ENCODE peak calls at places on chromosomes 4 and X, in eight cellular contexts. F, L, A, D, Y, I, V and R are unnamed samples.

GRCh38 chrX:16807976-16808542 is 21.8 kb downstream of the TXLNG start:
- DNase-seq in F (no peak), L (no peak), A (no peak), D (no peak), Y (no peak), I (no peak), V (no peak), R (no peak)

GRCh38 chr4:183253451-183253850 is 66.6 kb downstream of the CLDN22 start:
- DNase-seq in F (no peak), L (no peak), A (no peak), D (no peak), Y (no peak), I (no peak), V (no peak), R (no peak)

GRCh38 chrX:134520860-134521390 is 61.0 kb downstream of the HPRT1 start:
- DNase-seq in F (no peak), L (no peak), A (peak; percentile 51), D (peak; percentile 11), Y (no peak), I (peak; percentile 64), V (no peak), R (no peak)

GRCh38 chr4:52376107-52376704 is 282.9 kb downstream of the USP46 start:
- DNase-seq in F (no peak), L (no peak), A (peak; percentile 33), D (peak; percentile 57), Y (no peak), I (peak; percentile 72), V (peak; percentile 23), R (no peak)

GRCh38 chr4:96154676-96155075 is 314.8 kb downstream of the PDHA2 start:
- DNase-seq in F (no peak), L (no peak), A (no peak), D (no peak), Y (no peak), I (no peak), V (no peak), R (no peak)

GRCh38 chr4:40316782-40317635 is 18.1 kb upstream of the CHRNA9 start:
- DNase-seq in F (peak; percentile 39), L (no peak), A (peak; percentile 80), D (peak; percentile 42), Y (peak; percentile 74), I (peak; percentile 76), V (peak; percentile 65), R (no peak)

GRCh38 chr4:15400911-15401671 is 26.7 kb upstream of the C1QTNF7 start:
- DNase-seq in F (no peak), L (peak; percentile 61), A (no peak), D (peak; percentile 80), Y (peak; percentile 89), I (no peak), V (peak; percentile 59), R (no peak)

GRCh38 chr4:58935336-58935735 is 1825.2 kb upstream of the IGFBP7 start:
- DNase-seq in F (no peak), L (no peak), A (no peak), D (no peak), Y (no peak), I (no peak), V (no peak), R (no peak)

GRCh38 chrX:32185160-32185559 is 1026.2 kb downstream of the DMD start:
- DNase-seq in F (no peak), L (no peak), A (no peak), D (no peak), Y (no peak), I (no peak), V (no peak), R (no peak)

GRCh38 chr4:169103966-169104412 is 93.9 kb upstream of the CBR4 start:
- DNase-seq in F (no peak), L (no peak), A (no peak), D (no peak), Y (no peak), I (peak; percentile 85), V (no peak), R (no peak)

GRCh38 chrX:153449306-153450113 is 3.7 kb upstream of the TREX2 start:
- DNase-seq in F (no peak), L (no peak), A (no peak), D (no peak), Y (no peak), I (no peak), V (no peak), R (no peak)

GRCh38 chr4:152738812-152739211 is 40.7 kb downstream of the TIGD4 start:
- DNase-seq in F (no peak), L (no peak), A (no peak), D (no peak), Y (no peak), I (no peak), V (no peak), R (peak; percentile 4)

GRCh38 chr4:97252615-97253154 is 890.6 kb downstream of the STPG2 start:
- DNase-seq in F (no peak), L (no peak), A (no peak), D (no peak), Y (no peak), I (no peak), V (no peak), R (no peak)

GRCh38 chr4:128386761-128387599 is 99.4 kb upstream of the PGRMC2 start:
- DNase-seq in F (no peak), L (peak; percentile 69), A (peak; percentile 67), D (peak; percentile 86), Y (peak; percentile 95), I (no peak), V (peak; percentile 98), R (peak; percentile 98)

GRCh38 chrX:69314436-69315348 is 149.4 kb upstream of the PJA1 start:
- DNase-seq in F (no peak), L (no peak), A (no peak), D (no peak), Y (peak; percentile 40), I (peak; percentile 28), V (no peak), R (no peak)

GRCh38 chrX:86133761-86134160 is 14.5 kb upstream of the DACH2 start:
- DNase-seq in F (no peak), L (no peak), A (no peak), D (no peak), Y (no peak), I (no peak), V (no peak), R (no peak)

GRCh38 chrX:119870626-119871131 is 854 bp downstream of the RNF113A start:
- DNase-seq in F (no peak), L (no peak), A (no peak), D (no peak), Y (no peak), I (peak; percentile 37), V (peak; percentile 26), R (no peak)

GRCh38 chr4:176230827-176231226 is 35.4 kb upstream of the SPATA4 start:
- DNase-seq in F (no peak), L (no peak), A (no peak), D (no peak), Y (no peak), I (no peak), V (no peak), R (no peak)

GRCh38 chrX:1045680-1046314 is 166.7 kb downstream of the CRLF2 start:
- DNase-seq in F (no peak), L (no peak), A (no peak), D (no peak), Y (peak; percentile 15), I (no peak), V (no peak), R (no peak)

GRCh38 chr4:150540959-150541360 is 41.0 kb upstream of the MAB21L2 start:
- DNase-seq in F (no peak), L (no peak), A (no peak), D (no peak), Y (no peak), I (peak; percentile 47), V (no peak), R (no peak)

GRCh38 chrX:17499512-17499911 is 124.5 kb downstream of the NHS start:
- DNase-seq in F (no peak), L (no peak), A (no peak), D (no peak), Y (no peak), I (no peak), V (no peak), R (no peak)

GRCh38 chrX:97070346-97070745 is 186.6 kb downstream of the RPA4 start:
- DNase-seq in F (no peak), L (no peak), A (no peak), D (no peak), Y (no peak), I (no peak), V (no peak), R (no peak)

GRCh38 chrX:154827194-154827593 is 7.3 kb downstream of the SMIM9 start:
- DNase-seq in F (no peak), L (no peak), A (no peak), D (no peak), Y (no peak), I (no peak), V (no peak), R (no peak)

DNA sequence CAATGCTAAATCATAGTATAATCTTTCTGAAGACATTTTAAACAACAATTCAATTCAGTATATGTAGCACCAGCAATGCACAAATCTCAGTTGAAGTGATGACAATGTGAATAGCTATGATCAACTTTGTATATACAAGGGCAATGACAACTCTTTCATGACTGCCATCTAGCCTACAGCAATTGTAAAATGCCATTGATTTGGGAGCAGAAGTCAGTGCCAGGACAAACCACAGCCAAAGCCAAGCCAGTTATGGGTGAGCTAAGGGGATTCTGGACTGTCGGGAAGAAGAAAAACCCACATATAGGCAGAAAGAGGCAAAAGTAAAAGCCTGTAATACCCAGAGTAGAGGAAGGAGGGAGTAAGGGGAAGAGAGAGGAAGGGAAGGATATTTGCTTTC is 238.6 kb downstream of the MID1IP1 start:
- DNase-seq in F (no peak), L (no peak), A (no peak), D (no peak), Y (no peak), I (no peak), V (no peak), R (no peak)
- H3K27ac ChIP-seq in F (no peak overlapping the region), L (no peak overlapping the region), A (no peak overlapping the region), D (no peak overlapping the region), Y (no peak overlapping the region), I (no peak overlapping the region), V (no peak overlapping the region), R (no peak overlapping the region)

DNA sequence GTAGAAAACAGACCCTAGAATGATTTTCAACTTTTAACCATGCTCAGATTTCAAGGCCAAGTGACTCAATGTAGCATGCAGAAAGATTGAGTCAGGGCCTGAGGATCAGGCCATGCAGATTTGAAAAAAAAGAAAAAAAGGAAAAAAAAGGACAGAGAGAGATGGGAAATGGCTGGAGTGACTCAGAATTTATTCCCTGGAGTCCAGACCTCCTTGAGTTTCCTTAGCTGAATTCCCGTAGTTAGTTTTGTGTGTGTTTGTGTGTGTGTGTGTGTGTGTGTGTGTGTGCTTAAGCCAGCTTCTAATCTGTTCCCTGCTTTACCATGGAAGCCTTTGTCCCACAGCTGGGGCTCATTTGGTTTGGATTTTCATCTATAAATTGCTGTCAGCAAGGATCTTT is 108.8 kb upstream of the DDIT4L start:
- DNase-seq in F (no peak), L (peak; percentile 20), A (peak; percentile 8), D (peak; percentile 26), Y (peak; percentile 67), I (peak; percentile 55), V (peak; percentile 26), R (no peak)
- H3K27ac ChIP-seq in F (no peak overlapping the region), L (peak overlapping the region; percentile 51), A (peak overlapping the region; percentile 64), D (peak overlapping the region; percentile 54), Y (peak overlapping the region; percentile 39), I (peak overlapping the region; percentile 41), V (peak overlapping the region; percentile 34), R (no peak overlapping the region)

GRCh38 chr4:7631288-7631633 is 196.5 kb upstream of the PSAPL1 start:
- DNase-seq in F (no peak), L (no peak), A (no peak), D (no peak), Y (no peak), I (no peak), V (no peak), R (no peak)
- H3K27ac ChIP-seq in F (no peak overlapping the region), L (no peak overlapping the region), A (no peak overlapping the region), D (no peak overlapping the region), Y (no peak overlapping the region), I (no peak overlapping the region), V (no peak overlapping the region), R (peak overlapping the region; percentile 58)

GRCh38 chr4:87516683-87517082 is 12.5 kb downstream of the SPARCL1 start:
- DNase-seq in F (no peak), L (no peak), A (no peak), D (no peak), Y (no peak), I (no peak), V (no peak), R (no peak)
- H3K27ac ChIP-seq in F (no peak overlapping the region), L (peak overlapping the region; percentile 96), A (no peak overlapping the region), D (no peak overlapping the region), Y (peak overlapping the region; percentile 95), I (no peak overlapping the region), V (no peak overlapping the region), R (peak overlapping the region; percentile 89)